ENCODE peak calls at places on chromosomes 12 and 14, in four cellular contexts. P, U, M and T are unnamed samples.

GRCh38 chr14:104927901-104928300 is 3.2 kb downstream of the PLD4 start:
- DNase-seq in U (no peak), M (no peak), P (peak), T (no peak)

GRCh38 chr14:77059276-77059934 is 30.9 kb upstream of the IRF2BPL start:
- DNase-seq in P (peak), U (no peak), M (no peak), T (peak)

GRCh38 chr14:38973083-38973700 is 129.8 kb downstream of the SEC23A start:
- DNase-seq in M (no peak), U (no peak), P (no peak), T (no peak)

GRCh38 chr12:26317942-26318565 is 122.7 kb downstream of the SSPN start:
- DNase-seq in U (no peak), P (no peak), M (no peak), T (no peak)

GRCh38 chr14:99511421-99512109 is 30.4 kb downstream of the CCNK start:
- DNase-seq in P (no peak), M (no peak), U (peak), T (no peak)

GRCh38 chr12:29253916-29254625 is 105.0 kb downstream of the FAR2 start:
- DNase-seq in M (no peak), U (no peak), P (no peak), T (no peak)

GRCh38 chr14:76348898-76349297 is 27.0 kb upstream of the ESRRB start:
- DNase-seq in M (no peak), U (peak), P (no peak), T (no peak)

GRCh38 chr14:25250516-25250915 is 200.6 kb upstream of the STXBP6 start:
- DNase-seq in U (no peak), P (no peak), M (no peak), T (no peak)

GRCh38 chr12:32922546-32923297 is 26.1 kb upstream of the PKP2 start:
- DNase-seq in M (no peak), U (no peak), P (no peak), T (no peak)

GRCh38 chr12:13120431-13120830 is 17.0 kb upstream of the GSG1 start:
- DNase-seq in P (no peak), U (no peak), M (no peak), T (no peak)

DNA sequence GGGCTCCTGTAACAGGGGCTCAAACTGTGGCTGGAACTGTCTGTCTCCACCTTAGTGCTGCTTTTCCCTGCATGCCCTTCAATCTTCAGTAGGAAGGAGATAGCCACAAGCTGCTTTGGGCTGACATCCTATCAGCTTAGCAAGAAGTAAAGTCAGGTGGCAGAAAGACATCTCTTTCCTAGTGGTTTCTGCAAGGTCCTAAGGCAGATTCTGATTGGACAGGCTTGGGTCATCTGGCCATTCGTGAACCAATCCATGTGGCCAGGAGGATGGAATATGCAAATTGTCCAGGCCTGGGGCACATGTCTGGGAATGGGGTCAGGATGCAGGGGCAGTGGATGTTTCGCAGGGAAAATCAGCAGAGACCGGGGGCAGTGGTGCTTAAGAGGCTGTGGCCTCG is 5.2 kb downstream of the RITA1 start:
- DNase-seq in U (peak), M (no peak), P (peak), T (no peak)
- TF ChIP-seq TEAD4 in U (no peak), M (no peak), P (no peak), T (no peak)

GRCh38 chr14:49992901-49993335 is 100.0 kb downstream of the ARF6 start:
- DNase-seq in M (no peak), U (no peak), P (no peak), T (no peak)
- TF ChIP-seq TEAD4 in M (no peak), U (no peak), P (no peak), T (no peak)

GRCh38 chr12:64466178-64466577 is 14.3 kb downstream of the TBK1 start:
- DNase-seq in M (no peak), U (no peak), P (no peak), T (no peak)

GRCh38 chr12:64457466-64457865 is 5.5 kb downstream of the TBK1 start:
- DNase-seq in U (no peak), M (no peak), P (no peak), T (no peak)

GRCh38 chr12:64459388-64460024 is 7.6 kb downstream of the TBK1 start:
- DNase-seq in M (no peak), U (no peak), P (no peak), T (no peak)

GRCh38 chr12:64457923-64458322 is 6.0 kb downstream of the TBK1 start:
- DNase-seq in M (no peak), U (no peak), P (no peak), T (no peak)

DNA sequence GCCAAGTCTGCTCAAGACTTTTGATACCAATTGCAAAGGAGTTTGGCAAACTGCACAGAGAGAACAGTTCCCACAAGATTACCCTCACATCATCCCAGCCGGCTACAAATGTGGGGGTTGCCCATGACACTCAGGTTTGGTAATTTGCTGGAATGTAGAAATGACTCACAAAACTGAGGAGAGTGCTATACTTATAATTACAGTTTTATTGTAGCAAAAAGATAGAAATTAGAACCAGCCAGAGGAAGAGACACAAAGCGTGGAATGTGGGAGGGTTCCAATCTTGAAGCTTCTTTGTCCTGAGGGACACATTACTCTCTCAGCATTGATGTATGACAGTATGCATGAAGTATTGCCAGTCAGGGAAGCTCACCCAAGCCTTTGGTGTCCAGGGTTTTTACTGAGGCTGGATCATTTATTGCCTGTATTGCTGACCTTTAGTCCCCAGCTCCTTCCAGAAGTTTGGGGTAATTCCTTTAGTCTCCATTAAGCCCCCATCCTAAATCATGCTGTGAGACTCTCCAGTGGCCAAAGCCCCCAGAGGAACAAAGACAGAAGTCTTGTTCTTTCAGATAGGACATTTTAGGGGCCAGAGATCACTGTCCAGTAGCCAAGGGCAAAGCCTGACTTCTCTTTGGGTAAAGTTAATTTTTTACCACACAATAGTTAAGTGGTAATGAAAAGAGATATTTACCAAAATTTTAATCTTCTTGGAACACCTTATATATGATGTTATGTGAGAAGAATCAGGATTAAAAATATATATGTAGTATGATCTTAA is 9.9 kb downstream of the TBK1 start:
- DNase-seq in P (no peak), M (no peak), U (no peak), T (no peak)
- TF ChIP-seq TEAD4 in P (no peak), M (no peak), U (no peak), T (no peak)

DNA sequence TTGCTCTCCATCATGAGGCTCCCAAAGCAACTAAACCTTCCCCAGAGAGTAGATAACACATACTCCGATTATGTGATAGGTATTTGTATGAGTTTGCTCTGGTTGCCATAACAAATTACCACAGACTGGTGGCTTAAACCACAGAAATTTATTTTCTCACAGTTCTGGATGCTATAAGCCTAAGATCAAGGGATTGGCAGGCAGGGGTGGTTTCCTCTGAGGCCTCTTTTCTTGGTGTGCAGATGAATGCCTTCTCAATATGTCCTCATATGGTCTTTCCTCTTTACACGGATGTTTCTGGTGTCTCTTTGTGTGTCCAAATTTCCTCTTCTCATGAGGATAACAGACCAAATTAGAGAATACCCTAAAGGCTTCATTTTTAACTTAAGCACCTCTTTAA is 285.8 kb upstream of the GRIP1 start:
- DNase-seq in P (no peak), U (no peak), M (no peak), T (no peak)
- TF ChIP-seq TEAD4 in P (no peak), U (no peak), M (no peak), T (no peak)

DNA sequence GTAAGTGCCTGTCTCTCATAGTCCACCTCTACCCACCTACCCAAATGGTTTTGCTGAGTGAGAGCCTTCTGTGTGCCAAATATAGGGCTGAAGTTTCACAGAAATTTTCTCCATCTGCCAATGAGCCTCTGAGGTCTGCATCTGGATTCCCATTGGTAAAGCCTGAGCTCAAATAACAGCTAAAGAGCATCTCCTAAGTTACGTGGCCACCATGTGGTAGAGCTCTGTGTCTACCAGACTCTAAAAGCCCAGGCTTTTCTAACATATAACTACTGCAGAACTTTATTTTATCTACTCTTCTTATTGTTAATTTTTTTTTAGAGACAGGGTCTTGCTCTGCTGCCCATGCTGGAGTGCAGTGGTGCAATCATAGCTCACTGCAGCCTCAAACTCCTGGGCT is 16.0 kb downstream of the AMDHD1 start:
- DNase-seq in U (peak), P (no peak), M (no peak), T (no peak)
- TF ChIP-seq TEAD4 in U (no peak), P (no peak), M (no peak), T (no peak)

GRCh38 chr12:6695313-6696045 is 5.1 kb downstream of the PIANP start:
- DNase-seq in P (no peak), M (no peak), U (no peak), T (no peak)

GRCh38 chr12:6698352-6699046 is 2.1 kb downstream of the PIANP start:
- DNase-seq in U (no peak), P (no peak), M (no peak), T (no peak)

GRCh38 chr12:6696690-6697583 is 3.7 kb downstream of the PIANP start:
- DNase-seq in M (no peak), P (no peak), U (no peak), T (no peak)

GRCh38 chr12:6699259-6699988 is 1.2 kb downstream of the PIANP start:
- DNase-seq in M (no peak), P (no peak), U (no peak), T (no peak)

DNA sequence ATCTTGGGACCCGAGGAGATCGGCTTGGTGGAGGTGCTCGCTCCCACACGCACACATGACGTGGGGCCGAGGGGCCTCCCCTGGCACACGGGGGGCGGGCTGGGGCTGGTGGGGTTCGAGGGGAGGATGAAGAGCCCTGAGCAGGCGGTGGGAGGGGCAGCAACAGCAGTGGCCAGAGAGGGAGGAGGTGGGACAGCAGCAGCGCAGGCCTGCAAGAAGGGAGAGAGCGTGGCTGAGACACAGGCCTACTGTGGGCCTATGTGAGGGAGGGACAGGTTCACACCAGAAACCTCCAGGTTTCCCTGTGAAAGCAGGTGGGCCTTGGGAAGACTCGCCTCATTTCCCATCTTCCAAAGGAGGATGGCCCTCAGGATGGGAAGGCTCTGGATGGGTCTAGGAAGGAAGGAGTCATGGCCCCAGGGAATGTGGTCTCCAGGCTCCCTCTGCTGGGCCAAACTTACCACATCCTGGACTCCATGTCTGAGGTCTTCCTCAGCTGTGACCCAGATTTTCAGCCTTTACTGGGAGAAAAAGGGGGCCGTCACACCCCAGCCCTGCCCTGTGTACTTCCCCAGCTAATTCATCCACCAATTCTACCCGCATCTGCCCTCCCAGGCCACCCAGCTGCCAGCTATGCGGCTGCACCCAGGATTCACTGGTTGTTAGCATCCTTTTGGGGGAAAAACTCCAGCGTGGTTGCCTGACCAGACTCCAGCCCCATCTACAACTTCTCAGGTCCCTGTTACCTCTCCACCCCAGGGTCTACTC is 2.8 kb downstream of the PIANP start:
- DNase-seq in U (peak), M (peak), P (peak), T (peak)
- TF ChIP-seq TEAD4 in U (no peak), M (peak), P (no peak), T (no peak)